ENCODE peak calls at places on chromosomes 4 and X, in ten cellular contexts. W, F, D, L, T, G, P, O, J and K are unnamed samples.

GRCh38 chrX:13373027-13373806 is 53.4 kb upstream of the ATXN3L start:
- DNase-seq in D (no peak), J (no peak), T (peak), W (no peak), O (no peak), F (no peak), G (no peak), L (no peak), P (no peak), K (no peak)

GRCh38 chr4:113561092-113561491 is 200.4 kb downstream of the CAMK2D start:
- DNase-seq in J (no peak), O (no peak), G (no peak), P (no peak), D (no peak), W (no peak), T (no peak), F (no peak), L (no peak), K (no peak)

GRCh38 chrX:1491851-1492349 is 39.2 kb upstream of the ASMTL start:
- DNase-seq in P (peak), D (no peak), W (no peak), G (no peak), F (no peak), T (no peak), O (peak), L (no peak), J (peak), K (no peak)

GRCh38 chr4:165201806-165202205 is 5.6 kb upstream of the KLHL2 start:
- DNase-seq in L (peak), T (peak), W (no peak), G (no peak), O (no peak), D (no peak), J (no peak), P (no peak), F (no peak), K (no peak)

GRCh38 chrX:123087326-123087725 is 96.8 kb upstream of the GRIA3 start:
- DNase-seq in D (no peak), W (no peak), O (no peak), J (no peak), P (no peak), T (peak), L (no peak), F (no peak), G (no peak), K (no peak)

GRCh38 chrX:95318882-95319281 is 1365.8 kb upstream of the DIAPH2 start:
- DNase-seq in O (no peak), W (peak), P (no peak), F (peak), L (no peak), G (no peak), J (no peak), T (peak), D (no peak), K (no peak)

GRCh38 chr4:16070203-16070602 is 13.6 kb downstream of the PROM1 start:
- DNase-seq in J (no peak), P (no peak), D (no peak), W (no peak), G (no peak), T (no peak), F (no peak), L (no peak), O (no peak), K (no peak)

GRCh38 chr4:150089732-150090131 is 11.5 kb downstream of the DCLK2 start:
- DNase-seq in W (no peak), P (no peak), L (no peak), J (no peak), F (no peak), G (no peak), O (no peak), T (peak), D (no peak), K (no peak)

GRCh38 chrX:49186125-49187027 is at the start of gene PRICKLE3:
- DNase-seq in G (peak), O (peak), L (no peak), T (peak), J (peak), P (peak), F (peak), W (peak), D (no peak), K (peak)

GRCh38 chr4:100929753-100930152 is 411.9 kb upstream of the EMCN start:
- DNase-seq in J (no peak), W (no peak), F (peak), O (no peak), D (no peak), G (peak), T (no peak), P (no peak), L (no peak), K (no peak)

GRCh38 chr4:183557611-183558010 is 52.8 kb downstream of the ING2 start:
- DNase-seq in P (no peak), L (no peak), J (no peak), W (no peak), D (no peak), O (no peak), G (no peak), T (no peak), F (no peak), K (no peak)

GRCh38 chr4:120723105-120723504 is 199.4 kb downstream of the PRDM5 start:
- DNase-seq in T (no peak), O (no peak), D (no peak), P (no peak), W (no peak), L (no peak), F (no peak), J (no peak), G (no peak), K (no peak)

GRCh38 chr4:2083826-2084160 is 24.7 kb downstream of the NAT8L start:
- DNase-seq in G (no peak), P (no peak), W (no peak), J (peak), O (no peak), L (no peak), D (no peak), F (no peak), T (no peak), K (no peak)

GRCh38 chr4:3199661-3200422 is 49.1 kb upstream of the MSANTD1 start:
- DNase-seq in P (no peak), G (no peak), F (no peak), W (no peak), L (no peak), O (no peak), D (no peak), J (no peak), T (peak), K (no peak)

GRCh38 chrX:46444011-46444410 is 101.2 kb downstream of the ZNF674 start:
- DNase-seq in P (peak), J (no peak), F (no peak), O (no peak), W (peak), G (no peak), T (peak), L (peak), D (peak), K (no peak)

GRCh38 chr4:23972202-23972601 is 82.4 kb upstream of the PPARGC1A start:
- DNase-seq in W (no peak), D (no peak), G (no peak), T (no peak), J (no peak), F (no peak), L (no peak), P (no peak), O (no peak), K (no peak)

GRCh38 chr4:53003959-53004358 is 141.8 kb downstream of the RASL11B start:
- DNase-seq in O (no peak), P (no peak), T (no peak), J (no peak), G (no peak), F (no peak), W (no peak), D (no peak), L (no peak), K (no peak)

GRCh38 chr4:21304061-21304541 is 603.8 kb downstream of the PACRGL start:
- DNase-seq in T (no peak), W (no peak), J (no peak), O (no peak), D (no peak), G (peak), F (no peak), L (no peak), P (no peak), K (no peak)